ENCODE peak calls at places on chromosomes 11 and 22, in ten cellular contexts. B is cardiac fibroblast, F is fibroblast of lung, O is upper lobe of right lung, I is fibroblast of pulmonary artery, J is body of pancreas, X is lower leg skin, K is PC-3, U is right lobe of liver, P is neural progenitor cell. M is an unnamed sample.

GRCh38 chr11:30487200-30487898 is 98.8 kb downstream of the MPPED2 start:
- DNase-seq in B (no peak), F (peak; percentile 74), O (no peak), I (no peak), J (peak; percentile 58), X (peak; percentile 36), K (no peak), U (no peak), P (no peak), M (no peak)

GRCh38 chr11:111911563-111912401 is at the start of gene CRYAB:
- DNase-seq in B (peak; percentile 92), F (peak; percentile 78), O (peak; percentile 78), I (peak; percentile 83), J (peak; percentile 75), X (peak; percentile 94), K (peak; percentile 61), U (no peak), P (peak; percentile 34), M (peak; percentile 89)

GRCh38 chr11:62850911-62851806 is 11.8 kb upstream of the WDR74 start:
- DNase-seq in B (no peak), F (no peak), O (no peak), I (no peak), J (no peak), X (no peak), K (peak; percentile 48), U (no peak), P (peak; percentile 45), M (no peak)

GRCh38 chr22:43731986-43732385 is 80.1 kb downstream of the EFCAB6 start:
- DNase-seq in B (no peak), F (no peak), O (no peak), I (peak; percentile 9), J (no peak), X (no peak), K (no peak), U (no peak), P (no peak), M (no peak)

GRCh38 chr11:61532136-61533038 is 23.8 kb downstream of the LRRC10B start:
- DNase-seq in B (peak; percentile 18), F (no peak), O (no peak), I (peak; percentile 29), J (peak; percentile 45), X (no peak), K (peak; percentile 73), U (peak; percentile 35), P (peak; percentile 76), M (peak; percentile 23)

GRCh38 chr22:24950272-24950902 is 2.1 kb upstream of the KIAA1671 start:
- DNase-seq in B (peak; percentile 87), F (no peak), O (no peak), I (peak; percentile 82), J (no peak), X (no peak), K (no peak), U (no peak), P (peak; percentile 72), M (peak; percentile 63)

GRCh38 chr11:91981995-91982394 is 242.6 kb upstream of the FAT3 start:
- DNase-seq in B (peak; percentile 96), F (peak; percentile 99), O (no peak), I (peak; percentile 97), J (peak; percentile 67), X (peak; percentile 57), K (peak; percentile 93), U (no peak), P (no peak), M (peak; percentile 91)

GRCh38 chr11:63478896-63479295 is 12.1 kb downstream of the PLAAT5 start:
- DNase-seq in B (peak; percentile 92), F (peak; percentile 86), O (no peak), I (peak; percentile 87), J (peak; percentile 72), X (peak; percentile 47), K (peak; percentile 86), U (no peak), P (peak; percentile 71), M (peak; percentile 89)

GRCh38 chr11:61966673-61967176 is 709 bp downstream of the FTH1 start:
- DNase-seq in B (peak; percentile 52), F (no peak), O (peak; percentile 70), I (peak; percentile 52), J (no peak), X (peak; percentile 36), K (peak; percentile 49), U (peak; percentile 47), P (peak; percentile 72), M (peak; percentile 55)

GRCh38 chr11:40099391-40100169 is 1359.9 kb downstream of the LRRC4C start:
- DNase-seq in B (no peak), F (no peak), O (no peak), I (no peak), J (no peak), X (no peak), K (no peak), U (no peak), P (no peak), M (no peak)

GRCh38 chr11:75277211-75277805 is 36.7 kb downstream of the TPBGL start:
- DNase-seq in B (no peak), F (no peak), O (peak; percentile 22), I (no peak), J (peak; percentile 1), X (no peak), K (no peak), U (peak; percentile 11), P (no peak), M (no peak)

GRCh38 chr22:28843633-28844032 is 39.7 kb upstream of the ZNRF3 start:
- DNase-seq in B (no peak), F (no peak), O (no peak), I (no peak), J (no peak), X (no peak), K (no peak), U (no peak), P (no peak), M (no peak)

DNA sequence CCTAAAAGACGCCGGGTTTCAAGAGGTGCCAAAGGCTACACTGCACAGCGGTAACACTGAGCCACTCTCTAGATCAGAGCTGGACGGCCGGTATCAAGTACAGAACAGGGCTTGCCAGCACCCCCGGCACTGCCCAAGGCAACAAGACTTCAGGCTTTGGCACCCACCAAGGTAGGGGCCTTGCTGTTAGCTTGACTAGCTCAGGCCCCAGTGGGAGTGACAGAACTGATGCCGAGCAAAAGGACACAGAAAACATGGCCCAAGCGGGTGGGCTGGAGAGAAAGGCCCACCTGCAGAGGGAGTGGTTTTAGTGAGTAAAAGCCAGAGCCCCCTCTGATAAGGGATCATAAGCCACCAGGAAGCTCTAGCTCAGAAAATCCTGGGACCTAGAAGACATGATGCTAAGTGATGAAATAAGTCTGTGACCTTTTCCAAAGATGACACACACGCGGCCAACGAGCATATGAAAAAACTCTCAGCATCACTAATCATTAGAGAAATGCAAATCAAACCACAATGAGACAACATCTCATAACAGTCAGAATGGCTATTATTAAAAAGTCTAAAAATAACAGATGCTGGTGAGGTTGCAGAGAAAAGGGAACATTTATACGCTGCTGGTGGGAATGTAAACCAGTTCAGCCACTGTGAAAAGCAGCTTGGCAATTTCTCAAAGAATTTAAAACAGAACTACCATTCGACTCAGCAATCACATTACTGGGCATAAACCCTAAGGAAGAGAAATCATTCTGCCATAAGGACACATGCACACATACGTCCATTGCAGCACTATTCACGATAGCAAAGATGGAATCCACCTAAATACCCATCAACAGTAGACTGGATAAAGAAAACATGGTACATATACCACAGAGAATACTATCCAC is 12.9 kb downstream of the EHD1 start:
- DNase-seq in B (peak; percentile 54), F (peak; percentile 95), O (no peak), I (peak; percentile 56), J (no peak), X (no peak), K (peak; percentile 46), U (no peak), P (no peak), M (peak; percentile 62)
- H3K4me3 ChIP-seq in B (no peak overlapping the region), F (no peak overlapping the region), O (peak overlapping the region; percentile 17), I (no peak overlapping the region), J (no peak overlapping the region), X (no peak overlapping the region), K (no peak overlapping the region), U (no peak overlapping the region), P (no peak overlapping the region), M (peak overlapping the region; percentile 39)

DNA sequence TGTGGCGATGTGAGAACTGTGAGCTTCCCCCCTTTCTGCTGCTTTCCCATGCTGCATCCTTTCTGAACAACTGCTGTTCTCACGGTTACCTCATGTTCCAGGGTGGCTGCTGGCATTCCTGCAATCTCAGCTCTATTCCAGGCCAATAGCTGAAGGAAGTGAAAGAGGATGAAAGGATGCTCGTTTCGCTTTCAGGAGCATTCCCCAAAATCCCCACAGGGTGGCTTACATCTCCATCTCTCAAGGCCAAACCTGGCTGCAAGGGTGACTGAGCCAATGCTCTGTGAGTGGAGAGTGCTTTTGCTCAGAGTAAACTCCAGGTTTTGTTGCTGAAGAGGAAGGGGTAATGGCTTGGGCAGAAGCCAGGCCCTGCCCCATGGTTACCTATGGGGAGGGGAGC is 848.2 kb downstream of the BRD1 start:
- DNase-seq in B (no peak), F (no peak), O (no peak), I (no peak), J (no peak), X (no peak), K (no peak), U (no peak), P (peak; percentile 50), M (no peak)
- TF ChIP-seq CTCF in B (no peak), F (no peak), O (no peak), I (no peak), J (no peak), X (no peak), K (peak; percentile 23), U (no peak), P (peak; percentile 38), M (no peak)

DNA sequence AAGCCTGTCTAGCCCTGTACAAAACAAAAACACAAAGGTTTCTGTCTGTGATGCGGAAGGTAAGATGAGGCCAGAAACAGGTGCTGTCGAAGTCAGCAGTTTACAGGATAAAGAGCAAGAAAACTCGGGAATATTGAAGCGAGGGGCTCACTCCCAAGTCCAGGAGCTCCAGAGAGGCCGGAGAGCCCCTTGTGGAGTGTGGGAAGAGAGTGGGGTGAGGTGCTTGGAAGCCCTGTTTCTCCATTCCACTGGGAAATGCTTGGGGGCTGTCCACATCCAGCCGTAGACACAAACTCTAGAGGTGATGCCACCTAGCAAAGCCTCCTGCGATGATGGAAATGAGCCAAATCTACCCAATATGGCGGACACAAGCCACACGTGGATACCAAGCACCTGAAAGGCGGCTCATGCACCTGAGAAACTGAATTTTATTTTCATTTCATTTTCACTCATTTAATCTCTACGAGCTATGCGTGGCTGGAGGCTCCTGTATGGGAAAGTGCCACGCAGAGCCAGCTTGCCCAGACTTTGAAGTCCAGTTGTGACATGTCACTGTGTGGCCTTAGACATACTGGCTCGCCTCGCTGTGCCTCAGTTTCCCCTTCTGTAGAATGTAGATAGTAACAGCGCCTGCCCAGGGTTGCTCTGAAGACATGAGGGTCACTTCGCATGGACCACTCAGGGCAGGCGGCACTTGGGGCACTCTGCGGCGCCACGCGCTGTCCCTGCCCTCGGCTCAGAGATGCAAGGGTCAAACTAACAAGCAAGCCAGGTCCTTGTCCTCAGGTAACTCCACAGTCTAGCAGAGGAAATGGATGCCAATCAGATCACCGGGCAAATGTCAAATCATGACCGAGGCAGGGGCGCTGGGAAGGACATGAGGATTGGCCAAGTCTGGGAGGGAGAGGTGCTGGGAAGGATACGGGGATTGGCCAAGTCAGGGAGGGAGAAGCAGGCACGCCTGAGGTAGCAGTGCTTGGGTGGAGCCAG is 684.7 kb downstream of the TBC1D22A start:
- DNase-seq in B (no peak), F (no peak), O (no peak), I (no peak), J (no peak), X (peak; percentile 10), K (no peak), U (no peak), P (no peak), M (no peak)
- H3K4me3 ChIP-seq in B (no peak overlapping the region), F (no peak overlapping the region), O (no peak overlapping the region), I (no peak overlapping the region), J (no peak overlapping the region), X (no peak overlapping the region), K (no peak overlapping the region), U (no peak overlapping the region), P (no peak overlapping the region), M (no peak overlapping the region)

GRCh38 chr11:46537121-46537520 is 56.7 kb downstream of the AMBRA1 start:
- DNase-seq in B (peak; percentile 27), F (peak; percentile 18), O (no peak), I (no peak), J (no peak), X (no peak), K (peak; percentile 18), U (no peak), P (peak; percentile 55), M (peak; percentile 24)
- TF ChIP-seq CTCF in B (peak; percentile 25), F (peak; percentile 18), O (no peak), I (peak; percentile 18), J (no peak), X (no peak), K (peak; percentile 10), U (no peak), P (peak; percentile 53), M (peak; percentile 19)

M was measured in fibroblast of the aortic adventitia.